ENCODE peak calls at places on chromosomes 11 and 22, in ten cellular contexts. One of them, this sample, is unnamed.

GRCh38 chr11:70381350-70381749 is 17.0 kb upstream of the CTTN start:
- DNase-seq in CD8-positive, alpha-beta memory T cell: no peak
- DNase-seq in brain microvascular endothelial cell: no peak
- DNase-seq in MG63: no peak
- DNase-seq in HAP-1: no peak
- DNase-seq in IMR-90: no peak
- DNase-seq in H7: no peak
- DNase-seq in mammary epithelial cell: no peak
- DNase-seq in fibroblast of mammary gland: no peak
- DNase-seq in aorta: no peak
- DNase-seq in this sample: no peak

GRCh38 chr11:4071828-4072421 is 22.7 kb upstream of the RRM1 start:
- DNase-seq in CD8-positive, alpha-beta memory T cell: no peak
- DNase-seq in brain microvascular endothelial cell: no peak
- DNase-seq in MG63: no peak
- DNase-seq in HAP-1: no peak
- DNase-seq in IMR-90: no peak
- DNase-seq in H7: no peak
- DNase-seq in mammary epithelial cell: no peak
- DNase-seq in fibroblast of mammary gland: no peak
- DNase-seq in aorta: no peak
- DNase-seq in this sample: no peak

GRCh38 chr11:110432713-110433392 is 3.1 kb downstream of the FDX1 start:
- DNase-seq in CD8-positive, alpha-beta memory T cell: no peak
- DNase-seq in brain microvascular endothelial cell: no peak
- DNase-seq in MG63: no peak
- DNase-seq in HAP-1: peak
- DNase-seq in IMR-90: peak
- DNase-seq in H7: no peak
- DNase-seq in mammary epithelial cell: no peak
- DNase-seq in fibroblast of mammary gland: no peak
- DNase-seq in aorta: no peak
- DNase-seq in this sample: no peak

GRCh38 chr11:65915101-65915820 is 3.6 kb downstream of the C11orf68 start:
- DNase-seq in CD8-positive, alpha-beta memory T cell: no peak
- DNase-seq in brain microvascular endothelial cell: no peak
- DNase-seq in MG63: peak
- DNase-seq in HAP-1: no peak
- DNase-seq in IMR-90: no peak
- DNase-seq in H7: no peak
- DNase-seq in mammary epithelial cell: no peak
- DNase-seq in fibroblast of mammary gland: no peak
- DNase-seq in aorta: no peak
- DNase-seq in this sample: no peak

GRCh38 chr11:133619973-133620372 is 87.7 kb upstream of the OPCML start:
- DNase-seq in CD8-positive, alpha-beta memory T cell: no peak
- DNase-seq in brain microvascular endothelial cell: no peak
- DNase-seq in MG63: no peak
- DNase-seq in HAP-1: no peak
- DNase-seq in IMR-90: no peak
- DNase-seq in H7: no peak
- DNase-seq in mammary epithelial cell: no peak
- DNase-seq in fibroblast of mammary gland: no peak
- DNase-seq in aorta: no peak
- DNase-seq in this sample: no peak

GRCh38 chr22:37273126-37273845 is 9.0 kb upstream of the CYTH4 start:
- DNase-seq in CD8-positive, alpha-beta memory T cell: no peak
- DNase-seq in brain microvascular endothelial cell: peak
- DNase-seq in MG63: peak
- DNase-seq in HAP-1: no peak
- DNase-seq in IMR-90: peak
- DNase-seq in H7: peak
- DNase-seq in mammary epithelial cell: peak
- DNase-seq in fibroblast of mammary gland: peak
- DNase-seq in aorta: no peak
- DNase-seq in this sample: no peak

GRCh38 chr22:29780781-29781676 is 13.9 kb downstream of the UQCR10 start:
- DNase-seq in CD8-positive, alpha-beta memory T cell: no peak
- DNase-seq in brain microvascular endothelial cell: peak
- DNase-seq in MG63: peak
- DNase-seq in HAP-1: no peak
- DNase-seq in IMR-90: peak
- DNase-seq in H7: peak
- DNase-seq in mammary epithelial cell: peak
- DNase-seq in fibroblast of mammary gland: peak
- DNase-seq in aorta: no peak
- DNase-seq in this sample: peak

GRCh38 chr11:13010737-13011342 is 1.7 kb downstream of the RASSF10 start:
- DNase-seq in CD8-positive, alpha-beta memory T cell: no peak
- DNase-seq in brain microvascular endothelial cell: no peak
- DNase-seq in MG63: no peak
- DNase-seq in HAP-1: no peak
- DNase-seq in IMR-90: no peak
- DNase-seq in H7: peak
- DNase-seq in mammary epithelial cell: peak
- DNase-seq in fibroblast of mammary gland: no peak
- DNase-seq in aorta: no peak
- DNase-seq in this sample: no peak

GRCh38 chr22:44567846-44568493 is 69.9 kb upstream of the RTL6 start:
- DNase-seq in CD8-positive, alpha-beta memory T cell: peak
- DNase-seq in brain microvascular endothelial cell: peak
- DNase-seq in MG63: peak
- DNase-seq in HAP-1: no peak
- DNase-seq in IMR-90: peak
- DNase-seq in H7: no peak
- DNase-seq in mammary epithelial cell: peak
- DNase-seq in fibroblast of mammary gland: peak
- DNase-seq in aorta: peak
- DNase-seq in this sample: no peak

GRCh38 chr11:3201677-3202181 is 16.9 kb downstream of the MRGPRG start:
- DNase-seq in CD8-positive, alpha-beta memory T cell: peak
- DNase-seq in brain microvascular endothelial cell: no peak
- DNase-seq in MG63: no peak
- DNase-seq in HAP-1: no peak
- DNase-seq in IMR-90: no peak
- DNase-seq in H7: peak
- DNase-seq in mammary epithelial cell: no peak
- DNase-seq in fibroblast of mammary gland: no peak
- DNase-seq in aorta: peak
- DNase-seq in this sample: no peak

GRCh38 chr11:69810289-69811118 is 8.7 kb downstream of the FGF3 start:
- DNase-seq in CD8-positive, alpha-beta memory T cell: no peak
- DNase-seq in brain microvascular endothelial cell: no peak
- DNase-seq in MG63: no peak
- DNase-seq in HAP-1: no peak
- DNase-seq in IMR-90: no peak
- DNase-seq in H7: peak
- DNase-seq in mammary epithelial cell: no peak
- DNase-seq in fibroblast of mammary gland: no peak
- DNase-seq in aorta: no peak
- DNase-seq in this sample: no peak

GRCh38 chr11:78344114-78344513 is 73.5 kb downstream of the GAB2 start:
- DNase-seq in CD8-positive, alpha-beta memory T cell: no peak
- DNase-seq in brain microvascular endothelial cell: no peak
- DNase-seq in MG63: no peak
- DNase-seq in HAP-1: no peak
- DNase-seq in IMR-90: no peak
- DNase-seq in H7: no peak
- DNase-seq in mammary epithelial cell: no peak
- DNase-seq in fibroblast of mammary gland: no peak
- DNase-seq in aorta: no peak
- DNase-seq in this sample: no peak

GRCh38 chr11:70778828-70779365 is 380.6 kb downstream of the CTTN start:
- DNase-seq in CD8-positive, alpha-beta memory T cell: no peak
- DNase-seq in brain microvascular endothelial cell: no peak
- DNase-seq in MG63: no peak
- DNase-seq in HAP-1: no peak
- DNase-seq in IMR-90: no peak
- DNase-seq in H7: no peak
- DNase-seq in mammary epithelial cell: no peak
- DNase-seq in fibroblast of mammary gland: no peak
- DNase-seq in aorta: peak
- DNase-seq in this sample: no peak

GRCh38 chr11:28674432-28675076 is 566.4 kb downstream of the METTL15 start:
- DNase-seq in CD8-positive, alpha-beta memory T cell: no peak
- DNase-seq in brain microvascular endothelial cell: no peak
- DNase-seq in MG63: peak
- DNase-seq in HAP-1: no peak
- DNase-seq in IMR-90: peak
- DNase-seq in H7: peak
- DNase-seq in mammary epithelial cell: no peak
- DNase-seq in fibroblast of mammary gland: peak
- DNase-seq in aorta: no peak
- DNase-seq in this sample: peak

DNA sequence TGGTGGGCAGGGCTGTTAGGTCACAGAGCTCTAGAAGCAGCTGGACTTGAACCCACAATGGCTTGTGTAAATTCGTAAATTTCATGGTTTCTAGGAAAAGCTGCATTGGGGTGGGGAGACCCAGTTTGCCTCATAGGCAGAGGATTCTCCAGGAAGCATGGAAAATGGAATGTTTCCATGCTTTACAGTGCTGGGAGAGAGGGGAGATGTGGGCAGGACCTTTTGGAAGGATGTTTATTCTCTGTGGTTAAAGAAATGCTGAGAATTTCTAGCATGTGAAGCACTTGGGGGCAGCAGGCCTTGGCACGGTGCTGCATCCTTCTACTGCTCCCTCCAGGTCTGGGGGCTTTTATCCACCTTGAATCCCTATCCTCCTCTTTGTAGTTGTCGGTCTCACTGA is 46.3 kb downstream of the TRAF6 start:
- DNase-seq in CD8-positive, alpha-beta memory T cell: no peak
- DNase-seq in brain microvascular endothelial cell: no peak
- DNase-seq in MG63: no peak
- DNase-seq in HAP-1: no peak
- DNase-seq in IMR-90: peak
- DNase-seq in H7: no peak
- DNase-seq in mammary epithelial cell: no peak
- DNase-seq in fibroblast of mammary gland: no peak
- DNase-seq in aorta: no peak
- DNase-seq in this sample: no peak
- H3K4me3 ChIP-seq in CD8-positive, alpha-beta memory T cell: no peak
- H3K4me3 ChIP-seq in brain microvascular endothelial cell: no peak
- H3K4me3 ChIP-seq in MG63: no peak
- H3K4me3 ChIP-seq in HAP-1: no peak
- H3K4me3 ChIP-seq in IMR-90: no peak
- H3K4me3 ChIP-seq in H7: no peak
- H3K4me3 ChIP-seq in mammary epithelial cell: no peak
- H3K4me3 ChIP-seq in fibroblast of mammary gland: no peak
- H3K4me3 ChIP-seq in aorta: no peak
- H3K4me3 ChIP-seq in this sample: no peak

GRCh38 chr11:96155627-96156378 is 187.2 kb downstream of the MAML2 start:
- DNase-seq in CD8-positive, alpha-beta memory T cell: no peak
- DNase-seq in brain microvascular endothelial cell: peak
- DNase-seq in MG63: peak
- DNase-seq in HAP-1: no peak
- DNase-seq in IMR-90: peak
- DNase-seq in H7: peak
- DNase-seq in mammary epithelial cell: peak
- DNase-seq in fibroblast of mammary gland: peak
- DNase-seq in aorta: peak
- DNase-seq in this sample: peak
- H3K4me3 ChIP-seq in CD8-positive, alpha-beta memory T cell: no peak
- H3K4me3 ChIP-seq in brain microvascular endothelial cell: peak
- H3K4me3 ChIP-seq in MG63: no peak
- H3K4me3 ChIP-seq in HAP-1: no peak
- H3K4me3 ChIP-seq in IMR-90: peak
- H3K4me3 ChIP-seq in H7: no peak
- H3K4me3 ChIP-seq in mammary epithelial cell: no peak
- H3K4me3 ChIP-seq in fibroblast of mammary gland: peak
- H3K4me3 ChIP-seq in aorta: no peak
- H3K4me3 ChIP-seq in this sample: peak

DNA sequence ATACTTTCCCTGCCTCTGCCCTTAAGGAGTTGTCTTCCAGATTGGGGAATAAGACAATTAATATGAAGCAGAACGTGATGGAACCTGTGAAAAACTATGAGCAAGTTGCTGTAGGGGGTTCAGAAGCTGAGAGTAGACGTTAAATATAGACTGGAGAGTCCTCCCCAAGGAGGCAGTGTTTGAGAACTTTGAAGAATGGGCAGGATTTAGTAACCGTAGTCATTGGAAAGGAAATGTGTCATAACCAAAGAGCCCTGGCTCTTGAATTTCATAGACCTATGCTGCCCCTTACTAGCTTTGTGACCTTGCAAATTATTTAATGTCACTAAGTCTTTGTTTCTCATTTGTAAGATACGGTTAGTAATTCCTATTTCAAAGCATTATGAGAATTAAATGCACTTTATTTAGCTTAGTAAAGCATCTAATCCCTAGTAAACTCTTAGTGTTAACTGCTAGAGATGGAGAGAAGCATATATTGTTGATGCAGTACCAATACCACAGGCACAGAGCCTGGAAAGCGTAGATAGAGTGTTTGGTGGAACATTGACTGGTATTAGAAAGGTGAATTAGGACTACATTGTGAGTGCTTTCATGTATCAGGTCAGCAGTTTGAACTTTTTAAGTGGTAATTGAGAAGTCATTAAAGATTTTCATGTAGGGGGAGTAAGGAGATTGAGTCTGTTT is 54.1 kb downstream of the MCAM start:
- DNase-seq in CD8-positive, alpha-beta memory T cell: no peak
- DNase-seq in brain microvascular endothelial cell: peak
- DNase-seq in MG63: no peak
- DNase-seq in HAP-1: no peak
- DNase-seq in IMR-90: peak
- DNase-seq in H7: no peak
- DNase-seq in mammary epithelial cell: peak
- DNase-seq in fibroblast of mammary gland: peak
- DNase-seq in aorta: no peak
- DNase-seq in this sample: no peak
- H3K4me3 ChIP-seq in CD8-positive, alpha-beta memory T cell: peak
- H3K4me3 ChIP-seq in brain microvascular endothelial cell: no peak
- H3K4me3 ChIP-seq in MG63: no peak
- H3K4me3 ChIP-seq in HAP-1: no peak
- H3K4me3 ChIP-seq in IMR-90: no peak
- H3K4me3 ChIP-seq in H7: no peak
- H3K4me3 ChIP-seq in mammary epithelial cell: no peak
- H3K4me3 ChIP-seq in fibroblast of mammary gland: no peak
- H3K4me3 ChIP-seq in aorta: no peak
- H3K4me3 ChIP-seq in this sample: no peak

DNA sequence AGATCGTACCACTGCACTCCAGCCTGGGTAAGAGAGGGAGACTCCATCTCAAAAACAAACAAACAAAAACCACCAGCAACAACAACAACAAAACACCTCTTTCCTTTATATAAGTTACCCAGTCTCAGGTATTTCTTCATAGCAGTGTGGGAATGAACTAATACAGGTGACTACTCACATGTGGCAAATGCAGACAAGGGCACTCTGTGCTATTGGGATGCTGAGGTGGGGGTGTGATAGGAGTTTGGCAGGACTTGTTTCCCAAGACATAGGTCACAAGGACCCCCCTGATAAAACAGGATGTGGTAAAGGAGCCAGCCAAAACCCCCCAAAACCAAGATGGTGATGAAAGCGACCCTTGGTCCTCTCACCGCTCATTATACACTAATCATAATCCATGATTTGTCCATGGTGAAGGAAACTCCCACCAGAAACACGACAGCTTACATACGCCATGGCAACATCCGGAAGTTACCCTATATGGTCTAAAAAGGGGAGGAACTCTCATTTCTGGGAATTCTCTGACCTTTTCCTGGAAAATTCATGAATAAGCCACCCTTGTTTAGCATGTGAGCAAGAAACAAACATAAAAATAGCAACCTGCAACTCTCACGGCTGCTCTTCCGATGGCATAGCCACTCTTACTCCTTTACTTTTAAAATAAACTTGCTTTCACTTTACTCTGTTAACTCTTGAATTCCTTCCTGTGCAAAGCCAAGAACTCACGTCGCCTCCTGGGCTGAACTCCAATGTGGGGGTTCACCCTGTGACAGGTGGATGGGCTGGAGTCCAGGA is 18.8 kb upstream of the INCENP start:
- DNase-seq in CD8-positive, alpha-beta memory T cell: no peak
- DNase-seq in brain microvascular endothelial cell: no peak
- DNase-seq in MG63: no peak
- DNase-seq in HAP-1: no peak
- DNase-seq in IMR-90: peak
- DNase-seq in H7: no peak
- DNase-seq in mammary epithelial cell: no peak
- DNase-seq in fibroblast of mammary gland: peak
- DNase-seq in aorta: no peak
- DNase-seq in this sample: peak
- H3K4me3 ChIP-seq in CD8-positive, alpha-beta memory T cell: peak
- H3K4me3 ChIP-seq in brain microvascular endothelial cell: no peak
- H3K4me3 ChIP-seq in MG63: no peak
- H3K4me3 ChIP-seq in HAP-1: no peak
- H3K4me3 ChIP-seq in IMR-90: peak
- H3K4me3 ChIP-seq in H7: no peak
- H3K4me3 ChIP-seq in mammary epithelial cell: no peak
- H3K4me3 ChIP-seq in fibroblast of mammary gland: no peak
- H3K4me3 ChIP-seq in aorta: no peak
- H3K4me3 ChIP-seq in this sample: peak